ENCODE peak calls at places on chromosomes 16 and 17, in five cellular contexts. L is NCI-H1930, E is left kidney, J is H9, F is A673. D is an unnamed sample.

GRCh38 chr16:12763517-12763916 is 40.2 kb downstream of the CPPED1 start:
- DNase-seq in L (no peak), E (no peak), J (no peak), F (no peak), D (no peak)

GRCh38 chr17:36818134-36818825 is 119.0 kb upstream of the LHX1 start:
- DNase-seq in L (no peak), E (peak; percentile 79), J (no peak), F (no peak), D (no peak)

GRCh38 chr16:25838724-25839186 is 147.0 kb downstream of the HS3ST4 start:
- DNase-seq in L (peak; percentile 56), E (peak; percentile 87), J (peak; percentile 60), F (peak; percentile 90), D (peak; percentile 13)

GRCh38 chr16:9599415-9600110 is 508.1 kb downstream of the HAPSTR1 start:
- DNase-seq in L (no peak), E (no peak), J (no peak), F (no peak), D (no peak)

GRCh38 chr16:46968063-46968435 is 5.4 kb downstream of the DNAJA2 start:
- DNase-seq in L (no peak), E (no peak), J (no peak), F (no peak), D (no peak)

GRCh38 chr17:76213491-76213890 is 26.8 kb downstream of the RNF157 start:
- DNase-seq in L (no peak), E (no peak), J (peak; percentile 50), F (no peak), D (no peak)

GRCh38 chr16:31452631-31453106 is 6.6 kb upstream of the ARMC5 start:
- DNase-seq in L (no peak), E (no peak), J (no peak), F (no peak), D (peak; percentile 88)

GRCh38 chr17:28828294-28829040 is 14.1 kb downstream of the FAM222B start:
- DNase-seq in L (no peak), E (no peak), J (no peak), F (no peak), D (no peak)

GRCh38 chr17:4986403-4986802 is 1.1 kb downstream of the CAMTA2 start:
- DNase-seq in L (no peak), E (no peak), J (no peak), F (no peak), D (peak; percentile 17)

GRCh38 chr16:27102701-27103575 is 36.2 kb downstream of the C16orf82 start:
- DNase-seq in L (no peak), E (no peak), J (no peak), F (no peak), D (no peak)

GRCh38 chr16:57946181-57946801 is 24.6 kb downstream of the CNGB1 start:
- DNase-seq in L (peak; percentile 2), E (peak; percentile 50), J (no peak), F (no peak), D (no peak)

GRCh38 chr17:36000730-36001108 is 634 bp downstream of the CCL15 start:
- DNase-seq in L (no peak), E (no peak), J (peak; percentile 20), F (no peak), D (no peak)

GRCh38 chr16:24685539-24686432 is 43.7 kb upstream of the TNRC6A start:
- DNase-seq in L (no peak), E (peak; percentile 94), J (peak; percentile 74), F (no peak), D (peak; percentile 63)

GRCh38 chr17:27455569-27455913 is 707 bp upstream of the KSR1 start:
- DNase-seq in L (no peak), E (no peak), J (no peak), F (no peak), D (no peak)

GRCh38 chr17:2701161-2701995 is 10.2 kb downstream of the CLUH start:
- DNase-seq in L (no peak), E (no peak), J (peak; percentile 32), F (no peak), D (no peak)

GRCh38 chr17:57259817-57260216 is 3.5 kb downstream of the MSI2 start:
- DNase-seq in L (no peak), E (no peak), J (no peak), F (no peak), D (no peak)

GRCh38 chr17:49031965-49032928 is 35.1 kb downstream of the IGF2BP1 start:
- DNase-seq in L (peak; percentile 67), E (peak; percentile 94), J (peak; percentile 81), F (peak; percentile 96), D (peak; percentile 59)

GRCh38 chr16:51049678-51050378 is 101.2 kb downstream of the SALL1 start:
- DNase-seq in L (no peak), E (no peak), J (no peak), F (no peak), D (no peak)